ENCODE peak calls at places on chromosomes 7 and 10, in five cellular contexts. W, X, P, C and U are unnamed samples.

GRCh38 chr10:7260412-7260900 is 150.4 kb downstream of the SFMBT2 start:
- DNase-seq in W (peak; percentile 22), X (peak; percentile 63), P (no peak), C (no peak), U (peak; percentile 78)

GRCh38 chr10:76902949-76903348 is 734.7 kb downstream of the KCNMA1 start:
- DNase-seq in W (peak; percentile 7), X (peak; percentile 92), P (no peak), C (peak; percentile 78), U (peak; percentile 55)

GRCh38 chr10:123132576-123133477 is 2.9 kb upstream of the HMX3 start:
- DNase-seq in W (peak; percentile 81), X (peak; percentile 98), P (peak; percentile 91), C (peak; percentile 81), U (peak; percentile 91)

GRCh38 chr10:60236869-60237524 is 152.7 kb downstream of the ANK3 start:
- DNase-seq in W (no peak), X (no peak), P (no peak), C (peak; percentile 21), U (no peak)

GRCh38 chr7:92409357-92409756 is 37.9 kb upstream of the GATAD1 start:
- DNase-seq in W (no peak), X (no peak), P (no peak), C (no peak), U (no peak)

GRCh38 chr10:88960854-88961253 is 8.3 kb upstream of the ACTA2 start:
- DNase-seq in W (no peak), X (no peak), P (no peak), C (no peak), U (no peak)

GRCh38 chr10:77383861-77384553 is 253.6 kb downstream of the KCNMA1 start:
- DNase-seq in W (no peak), X (peak; percentile 26), P (no peak), C (no peak), U (no peak)

GRCh38 chr10:71319042-71319799 is at the start of gene SLC29A3:
- DNase-seq in W (peak; percentile 59), X (peak; percentile 94), P (peak; percentile 77), C (peak; percentile 85), U (peak; percentile 97)

GRCh38 chr7:42700376-42701327 is 211.2 kb downstream of the C7orf25 start:
- DNase-seq in W (no peak), X (no peak), P (no peak), C (no peak), U (no peak)

DNA sequence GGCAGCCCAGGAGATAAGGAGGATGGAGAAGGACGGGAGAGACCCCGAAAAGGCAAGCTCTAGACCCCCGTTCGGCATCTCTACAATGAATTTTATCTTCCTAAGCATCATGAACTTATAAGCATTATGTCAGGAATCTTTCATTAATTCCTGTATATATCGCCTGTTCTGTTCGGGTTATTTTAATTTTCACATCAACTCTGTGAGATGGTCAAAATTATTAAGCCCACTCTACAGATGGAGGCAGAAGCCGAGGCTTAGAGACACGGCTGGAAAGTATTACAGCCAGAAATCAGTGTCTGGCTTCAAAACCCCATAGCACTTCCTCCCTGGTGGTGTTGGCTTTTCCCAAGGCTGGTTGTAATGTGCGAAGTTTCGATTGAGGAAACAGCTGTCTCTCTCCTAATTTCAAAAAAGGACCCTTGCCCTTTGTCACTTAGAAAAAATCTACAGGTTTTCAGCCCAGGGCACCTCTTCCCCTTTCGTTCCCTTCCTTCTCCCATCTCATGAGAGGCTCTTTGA is 1.5 kb upstream of the GRM8 start:
- DNase-seq in W (no peak), X (no peak), P (no peak), C (no peak), U (no peak)
- H3K27me3 ChIP-seq in W (peaks cover 45% of the 10 kb centered on the region), X (peaks cover 55% of the 10 kb centered on the region), P (peaks cover 26% of the 10 kb centered on the region), C (peaks cover 88% of the 10 kb centered on the region), U (peaks cover 60% of the 10 kb centered on the region)

GRCh38 chr10:98402931-98403717 is 11.9 kb downstream of the PYROXD2 start:
- DNase-seq in W (no peak), X (no peak), P (no peak), C (no peak), U (no peak)

GRCh38 chr10:98405422-98405821 is 9.6 kb downstream of the PYROXD2 start:
- DNase-seq in W (no peak), X (no peak), P (no peak), C (no peak), U (no peak)

GRCh38 chr10:98403812-98404504 is 11.0 kb downstream of the PYROXD2 start:
- DNase-seq in W (no peak), X (no peak), P (no peak), C (no peak), U (no peak)

GRCh38 chr10:98402513-98402912 is 12.5 kb downstream of the PYROXD2 start:
- DNase-seq in W (no peak), X (no peak), P (no peak), C (no peak), U (no peak)

DNA sequence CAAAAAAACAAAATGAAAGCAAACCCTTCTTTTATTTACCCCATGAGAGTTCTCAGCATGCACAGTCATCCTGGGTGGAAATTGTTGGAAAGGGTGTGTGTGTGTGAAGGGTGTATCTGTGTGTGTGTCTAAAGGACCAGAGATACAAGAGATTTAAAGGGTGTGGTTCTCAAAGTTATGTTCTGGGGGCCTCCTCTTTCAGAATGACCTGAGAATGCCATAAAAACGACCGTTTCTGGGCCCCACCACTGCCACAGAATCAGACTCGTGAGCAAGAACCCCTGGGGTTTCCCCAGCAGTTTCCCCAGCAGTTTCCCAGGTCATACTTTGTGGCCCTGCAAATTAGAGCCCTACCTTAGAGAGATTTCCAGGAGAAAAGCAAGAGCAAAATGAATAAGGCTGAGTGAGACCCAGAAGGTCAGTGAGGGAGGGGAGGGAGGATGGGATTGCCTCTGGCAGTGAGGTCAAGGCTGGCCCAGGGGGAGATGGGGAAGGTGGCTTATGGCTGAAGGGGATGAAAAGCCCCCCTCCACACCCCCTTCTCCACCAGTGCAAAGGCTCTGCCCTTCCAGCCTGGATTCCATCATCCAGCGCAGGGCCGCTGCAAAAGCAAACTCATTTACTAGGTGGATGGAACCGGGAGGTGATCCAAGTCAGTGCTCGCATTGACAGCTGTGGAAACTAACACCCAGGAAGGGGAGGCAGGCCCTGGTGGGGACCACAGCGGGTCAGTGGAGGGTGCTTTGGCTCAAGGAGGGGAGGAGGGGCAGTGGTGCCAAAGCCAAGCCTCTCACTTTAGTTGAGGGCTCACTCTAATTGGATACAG is 10.2 kb downstream of the PYROXD2 start:
- DNase-seq in W (no peak), X (no peak), P (no peak), C (no peak), U (no peak)
- H3K4me3 ChIP-seq in W (no peak overlapping the region), X (no peak overlapping the region), P (no peak overlapping the region), C (no peak overlapping the region), U (no peak overlapping the region)

DNA sequence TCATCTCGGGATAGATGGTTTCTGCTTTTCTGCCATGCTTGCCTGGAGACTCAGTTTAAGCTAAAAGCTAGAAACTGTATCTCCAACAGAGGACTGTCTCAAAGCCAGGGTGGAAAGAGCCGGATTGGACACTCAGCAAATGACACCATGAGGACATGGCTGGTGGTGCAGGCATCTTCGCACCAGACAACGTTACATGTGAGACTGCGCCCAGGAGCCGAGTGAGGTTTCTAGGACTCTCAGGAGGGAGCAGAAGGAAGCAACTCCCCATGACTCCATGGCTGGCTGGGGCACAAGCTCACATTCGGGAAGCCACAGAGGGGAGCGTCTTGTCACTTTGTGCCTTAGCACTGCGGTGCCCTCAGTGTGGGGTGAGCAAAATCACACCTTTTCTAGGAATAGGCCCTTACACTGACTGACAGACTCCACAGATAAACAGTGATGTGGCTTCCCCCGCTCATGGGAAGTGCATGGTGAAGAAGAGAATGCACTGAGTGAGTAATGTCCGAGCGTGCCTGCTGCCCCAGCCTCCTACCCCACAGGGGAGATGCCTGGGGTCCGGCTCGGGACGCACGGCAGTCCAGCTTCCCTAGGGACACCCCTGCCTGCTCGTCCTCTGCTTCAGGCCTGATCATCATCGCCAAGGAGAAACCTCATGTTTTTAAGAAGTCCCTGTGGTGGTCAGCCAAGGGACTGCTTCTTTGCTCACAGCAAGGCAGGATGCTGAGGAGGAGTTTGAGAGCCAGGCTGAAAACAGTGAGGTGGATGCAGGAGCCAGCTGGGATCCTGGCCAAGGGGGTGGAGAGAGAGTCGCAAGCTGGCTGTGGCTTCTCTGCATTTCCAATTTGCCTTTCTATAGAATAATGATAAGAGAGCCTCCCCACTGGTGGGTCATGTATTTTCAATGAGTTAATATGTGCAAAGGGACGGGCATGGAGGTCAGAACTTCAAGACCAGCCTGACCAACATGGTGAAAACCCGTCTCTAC is 52.2 kb upstream of the FXYD4 start:
- DNase-seq in W (no peak), X (no peak), P (no peak), C (no peak), U (no peak)
- H3K27me3 ChIP-seq in W (no peaks in the 10 kb centered on the region), X (no peaks in the 10 kb centered on the region), P (no peaks in the 10 kb centered on the region), C (peaks cover 7% of the 10 kb centered on the region), U (peaks cover 2% of the 10 kb centered on the region)

DNA sequence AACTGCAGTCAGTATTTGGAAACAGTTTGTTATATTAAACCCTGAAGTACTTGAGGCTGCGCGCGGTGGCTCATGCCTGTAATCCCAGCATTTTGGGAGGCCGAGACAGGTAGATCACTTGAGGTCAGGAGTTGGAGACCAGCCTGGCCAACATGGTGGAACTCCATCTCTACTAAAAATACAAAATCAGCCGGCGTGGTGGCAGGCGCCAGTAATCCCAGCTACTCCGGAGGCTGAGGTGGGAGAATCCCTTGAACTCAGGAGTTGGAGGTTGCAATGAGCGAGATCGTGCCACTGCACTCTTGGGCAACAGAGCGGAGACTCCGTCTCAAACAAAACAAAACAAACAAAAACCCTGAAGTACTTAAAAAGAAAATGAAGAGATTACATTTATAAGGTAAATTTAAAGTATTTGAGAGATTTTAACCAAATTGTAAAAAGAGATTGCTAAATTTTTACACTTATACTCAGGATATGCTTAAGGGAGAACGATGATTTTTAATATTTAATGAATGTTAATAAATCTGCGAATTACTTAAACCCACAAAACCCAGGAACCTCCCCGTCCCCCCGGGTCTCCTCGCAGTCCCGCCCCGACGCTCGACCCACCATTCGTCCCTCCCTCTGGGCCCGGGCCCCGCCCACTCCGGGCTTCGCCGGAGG is 425 bp upstream of the MTG1 start:
- DNase-seq in W (no peak), X (no peak), P (no peak), C (no peak), U (peak; percentile 100)
- H3K4me3 ChIP-seq in W (no peak overlapping the region), X (peak overlapping the region; percentile 98), P (peak overlapping the region; percentile 92), C (peak overlapping the region; percentile 62), U (no peak overlapping the region)

DNA sequence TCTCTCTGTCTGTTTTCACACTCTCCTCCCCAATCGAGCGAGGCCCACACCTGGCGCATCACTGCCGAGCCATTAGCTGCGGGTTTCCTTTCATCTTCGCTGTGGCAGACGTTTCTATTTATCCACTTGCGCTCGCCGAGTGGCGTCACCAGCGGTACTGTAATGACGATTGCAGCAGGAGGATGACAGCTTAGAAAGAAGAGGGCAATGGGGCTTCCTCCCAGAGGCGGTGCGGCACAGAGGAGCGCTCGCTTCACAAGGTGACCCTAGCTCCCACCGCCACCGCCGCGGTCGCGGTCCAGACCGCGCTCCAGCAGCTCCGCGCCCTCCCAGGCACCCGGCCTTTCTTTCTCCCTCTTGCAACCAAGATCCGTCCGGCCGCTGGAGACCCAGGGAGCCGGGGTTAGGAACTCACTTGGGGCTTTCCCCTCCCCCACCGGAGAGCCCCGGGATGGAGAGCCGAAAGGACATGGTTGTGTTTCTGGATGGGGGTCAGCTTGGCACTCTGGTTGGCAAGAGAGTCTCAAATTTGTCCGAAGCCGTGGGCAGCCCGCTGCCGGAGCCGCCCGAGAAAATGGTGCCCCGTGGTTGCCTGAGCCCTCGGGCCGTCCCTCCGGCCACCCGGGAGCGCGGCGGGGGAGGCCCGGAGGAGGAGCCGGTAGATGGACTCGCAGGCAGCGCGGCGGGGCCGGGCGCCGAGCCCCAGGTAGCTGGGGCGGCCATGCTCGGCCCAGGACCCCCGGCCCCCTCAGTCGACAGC is at the start of gene EVX1:
- DNase-seq in W (no peak), X (peak; percentile 82), P (peak; percentile 47), C (no peak), U (peak; percentile 76)
- H3K27me3 ChIP-seq in W (no peaks in the 10 kb centered on the region), X (peaks cover 100% of the 10 kb centered on the region), P (peaks cover 54% of the 10 kb centered on the region), C (peaks cover 100% of the 10 kb centered on the region), U (peaks cover 100% of the 10 kb centered on the region)